ENCODE peak calls at places on chromosomes 11 and 22, in ten cellular contexts. H is psoas muscle, F is neural progenitor cell, T is upper lobe of right lung, J is spleen, D is suprapubic skin, A is left lung, Z is pancreas, N is kidney, C is heart right ventricle. L is an unnamed sample.

GRCh38 chr11:6604081-6604626 is 580 bp downstream of the ILK start:
- DNase-seq in H (peak; percentile 65), J (peak; percentile 89), C (peak; percentile 61), N (peak; percentile 82), D (no peak), T (no peak), A (no peak), Z (no peak), F (peak; percentile 67), L (peak; percentile 35)

GRCh38 chr22:40036591-40037225 is 42.0 kb downstream of the FAM83F start:
- DNase-seq in N (no peak), T (peak; percentile 74), A (peak; percentile 50), Z (no peak), H (peak; percentile 77), D (no peak), F (peak; percentile 88), C (peak; percentile 43), J (peak; percentile 84), L (no peak)

GRCh38 chr11:20670932-20671403 is 1.6 kb downstream of the NELL1 start:
- DNase-seq in T (no peak), D (no peak), A (no peak), C (no peak), H (no peak), Z (no peak), J (no peak), F (peak; percentile 34), N (peak; percentile 45), L (no peak)

GRCh38 chr11:65426839-65427690 is 4.5 kb downstream of the NEAT1 start:
- DNase-seq in H (peak; percentile 67), J (peak; percentile 76), D (peak; percentile 71), C (no peak), Z (peak; percentile 83), A (peak; percentile 68), F (no peak), T (peak; percentile 70), N (peak; percentile 56), L (peak; percentile 76)

GRCh38 chr11:16194566-16194965 is 161.8 kb downstream of the SOX6 start:
- DNase-seq in H (no peak), N (no peak), T (no peak), J (no peak), D (no peak), F (peak; percentile 81), C (peak; percentile 69), A (no peak), Z (no peak), L (no peak)

GRCh38 chr22:29011868-29012428 is 49.7 kb downstream of the C22orf31 start:
- DNase-seq in C (no peak), N (no peak), T (no peak), D (no peak), A (no peak), Z (no peak), J (no peak), H (no peak), F (no peak), L (no peak)

GRCh38 chr11:18192988-18193387 is 20.4 kb downstream of the MRGPRX4 start:
- DNase-seq in Z (no peak), D (no peak), F (peak; percentile 21), A (no peak), C (no peak), J (no peak), T (no peak), N (no peak), H (no peak), L (no peak)

GRCh38 chr11:12137938-12138731 is 27.7 kb downstream of the MICAL2 start:
- DNase-seq in H (no peak), T (peak; percentile 47), F (peak; percentile 35), D (no peak), A (peak; percentile 27), Z (no peak), N (no peak), J (peak; percentile 11), C (no peak), L (no peak)

GRCh38 chr11:57498540-57498939 is 17.0 kb downstream of the SLC43A1 start:
- DNase-seq in Z (no peak), N (no peak), A (no peak), H (peak; percentile 41), J (no peak), C (no peak), T (no peak), F (no peak), D (no peak), L (no peak)

GRCh38 chr22:38172489-38173155 is 9.0 kb downstream of the PLA2G6 start:
- DNase-seq in T (peak; percentile 73), D (peak; percentile 84), H (peak; percentile 77), F (no peak), C (peak; percentile 86), N (peak; percentile 84), Z (peak; percentile 81), A (peak; percentile 59), J (peak; percentile 84), L (peak; percentile 90)

GRCh38 chr22:26461188-26461810 is 22.3 kb downstream of the HPS4 start:
- DNase-seq in T (no peak), C (peak; percentile 49), Z (peak; percentile 82), F (peak; percentile 86), N (no peak), J (no peak), A (no peak), H (peak; percentile 75), D (no peak), L (peak; percentile 54)

DNA sequence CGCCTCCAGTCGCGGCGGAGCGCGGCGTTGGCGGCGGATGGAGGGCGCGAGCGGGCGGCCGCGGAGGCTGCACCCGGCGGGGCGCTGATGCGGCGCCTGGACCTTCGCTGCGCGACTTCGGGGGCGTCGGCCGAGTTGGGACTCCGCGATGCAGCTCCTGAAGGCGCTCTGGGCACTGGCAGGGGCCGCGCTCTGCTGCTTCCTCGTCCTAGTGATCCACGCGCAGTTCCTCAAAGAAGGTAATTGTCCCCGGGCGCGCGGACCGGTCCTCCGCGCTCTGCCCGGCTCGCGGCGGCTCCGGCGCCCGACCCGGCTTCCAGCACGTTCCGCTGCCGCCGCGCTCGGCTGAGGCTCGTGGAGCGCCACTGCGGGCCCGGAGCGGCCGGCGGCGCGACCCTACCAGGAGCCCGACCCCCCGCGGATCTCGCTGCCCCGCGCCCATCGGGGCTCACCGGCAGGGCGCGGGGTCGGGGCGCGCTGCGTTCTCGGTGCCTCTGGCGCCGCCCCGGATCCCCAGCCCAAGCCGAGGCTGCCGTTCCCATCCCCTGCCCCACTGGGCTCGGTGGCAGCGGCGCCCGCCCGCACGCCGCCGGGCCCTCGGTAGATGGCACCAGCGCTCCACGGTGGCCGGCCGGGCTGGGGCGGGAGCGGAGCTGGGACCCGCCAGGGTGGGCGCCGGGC is 1251.2 kb downstream of the BRD1 start:
- DNase-seq in F (peak; percentile 88), A (no peak), J (no peak), T (no peak), N (peak; percentile 71), H (peak; percentile 19), C (no peak), Z (no peak), D (no peak), L (peak; percentile 27)
- TF ChIP-seq CTCF in F (peak; percentile 71), A (no peak), J (no peak), T (peak; percentile 13), N (peak; percentile 37), H (peak; percentile 24), C (peak; percentile 43), Z (no peak), D (no peak), L (peak; percentile 49)

GRCh38 chr22:46354993-46355305 is 19.4 kb downstream of the TRMU start:
- DNase-seq in A (no peak), T (no peak), J (no peak), C (no peak), N (no peak), Z (no peak), H (no peak), F (no peak), D (no peak), L (no peak)
- H3K4me1 ChIP-seq in A (peaks cover 4% of the 10 kb centered on the region), T (no peaks in the 10 kb centered on the region), J (peaks cover 7% of the 10 kb centered on the region), C (peaks cover 26% of the 10 kb centered on the region), N (no peaks in the 10 kb centered on the region), Z (peaks cover 19% of the 10 kb centered on the region), H (peaks cover 9% of the 10 kb centered on the region), F (no peaks in the 10 kb centered on the region), D (peaks cover 36% of the 10 kb centered on the region), L (no peaks in the 10 kb centered on the region)

GRCh38 chr11:37505406-37505805 is 907.4 kb upstream of the RAG2 start:
- DNase-seq in N (no peak), T (no peak), H (no peak), A (no peak), C (no peak), Z (no peak), F (peak; percentile 38), J (no peak), D (no peak), L (no peak)
- H3K9me3 ChIP-seq in N (no peaks in the 10 kb centered on the region), T (no peaks in the 10 kb centered on the region), H (no peaks in the 10 kb centered on the region), A (no peaks in the 10 kb centered on the region), C (no peaks in the 10 kb centered on the region), Z (no peaks in the 10 kb centered on the region), F (no peaks in the 10 kb centered on the region), J (no peaks in the 10 kb centered on the region), D (no peaks in the 10 kb centered on the region), L (no peaks in the 10 kb centered on the region)

DNA sequence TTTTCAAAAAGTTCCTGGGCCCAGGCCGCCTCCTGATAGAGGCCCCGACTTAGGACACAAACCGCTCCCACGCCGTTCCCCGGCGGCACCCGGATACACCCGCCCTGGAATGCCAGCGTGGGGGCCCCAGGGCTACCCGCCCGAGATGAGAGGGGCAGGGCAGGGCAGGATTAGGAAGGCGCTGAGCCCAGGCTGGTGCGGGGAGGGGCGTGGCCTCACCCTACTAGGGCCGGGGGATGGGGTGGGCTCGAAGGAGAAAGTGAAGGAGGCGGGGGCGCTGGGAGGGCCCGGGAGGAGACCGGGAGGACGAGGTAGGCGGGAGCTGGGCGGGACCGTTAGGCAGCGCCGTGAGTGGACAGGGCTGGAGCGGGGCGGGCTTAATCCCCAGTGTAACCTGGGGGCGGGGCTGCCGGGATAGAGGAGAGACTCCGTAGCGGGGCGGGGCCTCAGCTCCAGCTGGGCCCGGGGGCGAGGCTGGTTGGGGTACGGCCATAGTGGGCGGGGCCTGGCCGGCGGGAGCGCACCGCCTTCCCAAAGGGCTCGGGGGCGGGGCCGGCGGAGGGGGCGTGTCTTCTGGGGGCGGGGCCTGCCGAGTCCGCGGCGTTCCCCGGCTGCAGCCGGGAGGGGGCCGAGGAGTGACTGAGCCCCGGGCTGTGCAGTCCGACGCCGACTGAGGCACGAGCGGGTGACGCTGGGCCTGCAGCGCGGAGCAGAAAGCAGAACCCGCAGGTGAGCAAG is at the start of gene CD82:
- DNase-seq in T (peak; percentile 100), N (peak; percentile 100), F (peak; percentile 100), H (peak; percentile 100), Z (peak; percentile 100), C (peak; percentile 100), J (peak; percentile 100), D (peak; percentile 100), A (peak; percentile 100), L (peak; percentile 100)
- TF ChIP-seq CTCF in T (peak; percentile 48), N (peak; percentile 13), F (peak; percentile 38), H (peak; percentile 38), Z (no peak), C (peak; percentile 44), J (peak; percentile 66), D (no peak), A (peak; percentile 50), L (no peak)